ENCODE peak calls at places on chromosomes 12 and 14, in five cellular contexts. Z is brain microvascular endothelial cell, D is AG09309, A is fibroblast of the aortic adventitia, S is ovary. O is an unnamed sample.

GRCh38 chr14:69475194-69475818 is 9.2 kb upstream of the PLEKHD1 start:
- DNase-seq in A (no peak), S (no peak), Z (no peak), D (no peak), O (peak)

GRCh38 chr14:52355016-52355430 is 40.9 kb downstream of the PTGER2 start:
- DNase-seq in Z (peak), D (peak), A (peak), S (no peak), O (peak)

GRCh38 chr12:22234561-22234960 is 99.9 kb downstream of the ST8SIA1 start:
- DNase-seq in A (peak), S (no peak), Z (peak), D (peak), O (peak)

GRCh38 chr12:94055528-94055927 is 92.8 kb upstream of the PLXNC1 start:
- DNase-seq in A (no peak), Z (no peak), S (no peak), D (no peak), O (no peak)

GRCh38 chr14:78005325-78005724 is 164.8 kb upstream of the NRXN3 start:
- DNase-seq in D (no peak), Z (peak), S (no peak), A (peak), O (peak)

GRCh38 chr14:69464829-69465228 is 19.7 kb upstream of the PLEKHD1 start:
- DNase-seq in A (peak), Z (peak), S (no peak), D (peak), O (peak)

GRCh38 chr12:65696227-65696626 is 128.1 kb upstream of the HMGA2 start:
- DNase-seq in Z (no peak), S (no peak), D (no peak), A (peak), O (peak)

GRCh38 chr14:30525833-30526232 is 33.1 kb upstream of the G2E3 start:
- DNase-seq in D (peak), Z (no peak), A (no peak), S (no peak), O (peak)

GRCh38 chr12:127046467-127046866 is 1220.5 kb upstream of the TMEM132C start:
- DNase-seq in A (no peak), S (no peak), D (no peak), Z (no peak), O (no peak)

GRCh38 chr12:106342397-106343212 is 14.9 kb upstream of the POLR3B start:
- DNase-seq in A (peak), S (peak), D (peak), Z (peak), O (peak)

GRCh38 chr12:84497819-84498218 is 414.8 kb downstream of the SLC6A15 start:
- DNase-seq in A (peak), Z (peak), S (no peak), D (no peak), O (peak)

GRCh38 chr12:121776190-121777098 is 17.0 kb downstream of the RHOF start:
- DNase-seq in S (peak), Z (no peak), D (no peak), A (peak), O (peak)

GRCh38 chr14:32559048-32559447 is 229.9 kb downstream of the AKAP6 start:
- DNase-seq in Z (no peak), D (no peak), S (no peak), A (peak), O (no peak)

GRCh38 chr14:94654071-94654974 is 42.1 kb downstream of the SERPINA3 start:
- DNase-seq in S (peak), A (no peak), D (no peak), Z (no peak), O (peak)

GRCh38 chr14:71591929-71592328 is 340.3 kb upstream of the RGS6 start:
- DNase-seq in S (no peak), Z (peak), D (peak), A (peak), O (peak)

DNA sequence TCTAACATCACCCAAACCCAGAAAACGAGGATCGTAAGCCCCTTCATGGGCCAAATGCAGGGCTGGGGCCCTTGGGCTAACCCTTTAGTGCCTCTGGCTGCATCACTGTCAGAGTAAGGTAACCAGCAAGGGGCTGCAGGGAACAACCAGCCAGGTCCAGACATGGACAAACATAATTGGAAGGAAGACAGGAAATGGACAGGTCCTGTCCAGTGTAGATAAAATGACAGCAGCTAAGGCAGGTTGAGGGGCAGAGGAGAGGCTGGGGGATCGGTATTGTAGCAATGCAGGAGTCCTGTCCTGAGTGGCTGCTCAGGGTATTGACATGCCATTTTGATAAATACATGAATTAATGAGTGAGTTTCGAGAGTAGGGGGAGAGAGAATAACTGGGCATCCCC is 29.8 kb downstream of the BICD1 start:
- DNase-seq in S (no peak), A (no peak), Z (no peak), D (no peak), O (no peak)
- H3K4me3 ChIP-seq in S (no peak), A (no peak), Z (no peak), D (no peak), O (no peak)

GRCh38 chr14:100470523-100470897 is 116.7 kb downstream of the BEGAIN start:
- DNase-seq in Z (no peak), D (no peak), A (no peak), S (no peak), O (no peak)
- TF ChIP-seq CTCF in Z (peak), D (no peak), A (no peak), S (no peak), O (no peak)

DNA sequence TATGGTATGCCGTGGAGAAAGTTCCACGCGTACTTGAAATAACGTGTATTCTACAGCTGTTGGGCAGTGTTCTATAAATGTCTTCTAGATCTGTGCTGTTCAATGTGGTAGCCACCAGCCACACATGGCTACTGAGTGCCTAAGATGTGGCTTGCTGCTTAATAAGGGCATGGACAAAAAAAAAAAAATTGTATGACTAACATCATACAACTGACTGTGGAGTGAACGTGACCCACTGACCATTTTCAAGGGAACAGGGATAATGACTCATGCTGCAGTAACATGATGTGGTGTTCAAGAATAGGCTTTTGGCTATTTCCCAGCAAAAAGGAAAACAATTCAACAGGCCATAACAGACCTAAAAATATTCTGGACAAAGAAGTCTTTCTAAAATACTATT is 13.0 kb downstream of the ATG14 start:
- DNase-seq in S (peak), A (peak), Z (peak), D (peak), O (peak)
- H3K4me3 ChIP-seq in S (no peak), A (no peak), Z (no peak), D (no peak), O (no peak)

DNA sequence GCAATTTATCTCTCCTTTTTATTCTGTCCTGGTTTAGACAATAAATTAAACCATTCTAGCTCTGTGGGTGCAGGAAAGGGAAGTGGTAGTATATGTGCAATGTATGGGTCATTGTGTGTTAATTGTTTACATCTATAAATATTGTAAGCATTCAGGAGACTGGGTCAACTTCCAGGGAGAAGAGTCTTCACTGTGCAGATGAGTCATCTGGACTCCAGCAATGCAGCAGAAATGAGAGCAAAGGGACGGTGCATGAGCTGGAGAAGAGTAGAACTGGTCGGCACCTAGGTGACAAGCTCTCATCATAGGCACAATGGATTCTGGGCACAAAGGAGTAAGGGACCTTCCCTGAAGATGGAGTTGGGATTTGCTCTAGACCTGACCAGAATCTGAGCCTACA is 211.1 kb upstream of the DAAM1 start:
- DNase-seq in S (no peak), A (no peak), D (no peak), Z (peak), O (peak)
- TF ChIP-seq CTCF in S (no peak), A (no peak), D (no peak), Z (no peak), O (no peak)

DNA sequence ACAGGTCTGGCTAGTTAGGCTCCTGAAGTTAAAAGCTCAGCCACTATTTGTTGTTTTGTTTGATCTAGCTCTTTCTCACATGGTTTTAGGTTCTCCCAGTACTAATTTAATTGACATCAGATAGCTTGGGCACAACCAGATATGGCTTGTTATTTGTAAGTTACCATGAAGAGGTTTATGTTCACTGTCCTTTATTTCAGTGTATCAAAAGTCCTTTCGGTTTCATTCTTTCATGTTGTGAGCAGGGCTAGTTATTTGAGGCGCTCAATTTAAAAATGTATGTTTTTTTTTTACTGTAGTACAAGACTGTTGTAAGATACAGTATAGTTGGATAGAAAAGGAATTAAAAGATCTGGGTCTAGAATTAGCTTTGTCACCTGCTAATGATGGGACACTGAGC is 7.0 kb downstream of the GPX2 start:
- DNase-seq in Z (no peak), S (no peak), A (no peak), D (no peak), O (no peak)
- H3K4me3 ChIP-seq in Z (no peak), S (no peak), A (no peak), D (no peak), O (no peak)

GRCh38 chr12:124660846-124661245 is 93.4 kb upstream of the NCOR2 start:
- DNase-seq in D (no peak), S (no peak), Z (no peak), A (no peak), O (no peak)
- TF ChIP-seq CTCF in D (no peak), S (no peak), Z (no peak), A (no peak), O (no peak)

O was measured in fibroblast of lung.